ENCODE peak calls at places on chromosomes 12 and 14, in ten cellular contexts. E, S, H, U, I, Z, J, V, Y and O are unnamed samples. For H3K4me1, the result is how much of the 10 kb centered on the place peaks cover.

GRCh38 chr12:127381043-127381668 is 885.8 kb upstream of the TMEM132C start:
- DNase-seq in E (peak), S (no peak), H (no peak), U (peak), I (no peak), Z (no peak), J (peak), V (peak), Y (peak), O (no peak)

GRCh38 chr14:71244341-71244740 is 337.1 kb downstream of the PCNX1 start:
- DNase-seq in E (no peak), S (peak), H (no peak), U (no peak), I (no peak), Z (no peak), J (no peak), V (no peak), Y (no peak), O (no peak)

GRCh38 chr14:69712637-69713088 is 54.3 kb upstream of the SRSF5 start:
- DNase-seq in E (no peak), S (no peak), H (peak), U (no peak), I (peak), Z (peak), J (no peak), V (peak), Y (peak), O (peak)

GRCh38 chr14:106518054-106518943 is 991.9 kb downstream of the TMEM121 start:
- DNase-seq in E (no peak), S (no peak), H (no peak), U (no peak), I (no peak), Z (no peak), J (no peak), V (peak), Y (peak), O (no peak)

GRCh38 chr12:3728686-3729085 is 24.2 kb downstream of the CRACR2A start:
- DNase-seq in E (no peak), S (no peak), H (no peak), U (no peak), I (no peak), Z (no peak), J (no peak), V (no peak), Y (no peak), O (no peak)

GRCh38 chr12:96471368-96472040 is 17.9 kb upstream of the CFAP54 start:
- DNase-seq in E (no peak), S (peak), H (no peak), U (no peak), I (peak), Z (no peak), J (no peak), V (no peak), Y (no peak), O (no peak)

GRCh38 chr14:35754671-35755070 is 54.4 kb downstream of the RALGAPA1 start:
- DNase-seq in E (no peak), S (no peak), H (no peak), U (no peak), I (no peak), Z (no peak), J (no peak), V (no peak), Y (no peak), O (no peak)

GRCh38 chr12:24902521-24903304 is 46.2 kb downstream of the BCAT1 start:
- DNase-seq in E (no peak), S (no peak), H (no peak), U (no peak), I (no peak), Z (no peak), J (no peak), V (no peak), Y (no peak), O (no peak)

GRCh38 chr12:58916153-58916709 is 4.1 kb downstream of the LRIG3 start:
- DNase-seq in E (no peak), S (no peak), H (no peak), U (no peak), I (no peak), Z (no peak), J (no peak), V (no peak), Y (no peak), O (no peak)

GRCh38 chr12:92055877-92056276 is 89.8 kb downstream of the BTG1 start:
- DNase-seq in E (no peak), S (no peak), H (peak), U (no peak), I (no peak), Z (no peak), J (no peak), V (no peak), Y (peak), O (no peak)

GRCh38 chr12:124140889-124141550 is 153.9 kb upstream of the RFLNA start:
- DNase-seq in E (no peak), S (no peak), H (no peak), U (no peak), I (peak), Z (no peak), J (no peak), V (no peak), Y (no peak), O (no peak)

GRCh38 chr12:117125275-117125613 is 26.0 kb upstream of the TESC start:
- DNase-seq in E (no peak), S (peak), H (no peak), U (no peak), I (no peak), Z (no peak), J (no peak), V (peak), Y (no peak), O (no peak)

GRCh38 chr14:55339770-55340169 is 68.5 kb downstream of the FBXO34 start:
- DNase-seq in E (no peak), S (peak), H (no peak), U (no peak), I (no peak), Z (no peak), J (no peak), V (no peak), Y (no peak), O (no peak)

GRCh38 chr12:88993655-88994054 is 358.6 kb downstream of the DUSP6 start:
- DNase-seq in E (peak), S (peak), H (peak), U (no peak), I (peak), Z (no peak), J (peak), V (no peak), Y (no peak), O (no peak)

GRCh38 chr14:63276492-63277342 is 42.0 kb downstream of the GPHB5 start:
- DNase-seq in E (peak), S (peak), H (peak), U (no peak), I (peak), Z (no peak), J (peak), V (no peak), Y (no peak), O (no peak)

GRCh38 chr12:91043408-91043807 is 14.4 kb downstream of the KERA start:
- DNase-seq in E (no peak), S (no peak), H (no peak), U (no peak), I (no peak), Z (no peak), J (no peak), V (no peak), Y (no peak), O (no peak)

GRCh38 chr12:132052191-132052932 is 91.8 kb downstream of the DDX51 start:
- DNase-seq in E (no peak), S (no peak), H (no peak), U (no peak), I (no peak), Z (no peak), J (no peak), V (no peak), Y (no peak), O (no peak)

GRCh38 chr12:55842681-55843429 is at the start of gene MMP19:
- DNase-seq in E (no peak), S (peak), H (no peak), U (peak), I (no peak), Z (no peak), J (peak), V (no peak), Y (no peak), O (no peak)

GRCh38 chr14:85443001-85443400 is 86.9 kb upstream of the FLRT2 start:
- DNase-seq in E (no peak), S (peak), H (no peak), U (no peak), I (no peak), Z (no peak), J (no peak), V (no peak), Y (no peak), O (no peak)

GRCh38 chr12:108193922-108194321 is 64.8 kb downstream of the WSCD2 start:
- DNase-seq in E (peak), S (peak), H (peak), U (no peak), I (peak), Z (no peak), J (peak), V (peak), Y (no peak), O (no peak)

GRCh38 chr14:70976591-70976990 is 69.3 kb downstream of the PCNX1 start:
- DNase-seq in E (no peak), S (no peak), H (no peak), U (no peak), I (no peak), Z (no peak), J (no peak), V (no peak), Y (no peak), O (no peak)

GRCh38 chr14:58708004-58708403 is 70.2 kb downstream of the DACT1 start:
- DNase-seq in E (no peak), S (peak), H (no peak), U (no peak), I (no peak), Z (no peak), J (no peak), V (no peak), Y (no peak), O (no peak)

GRCh38 chr12:46556820-46557524 is 184.4 kb upstream of the SLC38A2 start:
- DNase-seq in E (peak), S (peak), H (no peak), U (no peak), I (peak), Z (no peak), J (no peak), V (no peak), Y (no peak), O (no peak)

GRCh38 chr12:107458163-107458562 is 227.4 kb upstream of the PWP1 start:
- DNase-seq in E (no peak), S (no peak), H (no peak), U (no peak), I (no peak), Z (no peak), J (no peak), V (peak), Y (no peak), O (no peak)

GRCh38 chr12:107404981-107405380 is 280.6 kb upstream of the PWP1 start:
- DNase-seq in E (peak), S (peak), H (no peak), U (no peak), I (peak), Z (no peak), J (peak), V (peak), Y (peak), O (no peak)

GRCh38 chr14:96634896-96635295 is 132.7 kb downstream of the PAPOLA start:
- DNase-seq in E (no peak), S (no peak), H (no peak), U (no peak), I (no peak), Z (no peak), J (no peak), V (no peak), Y (no peak), O (no peak)

GRCh38 chr12:23614280-23614679 is 335.2 kb downstream of the SOX5 start:
- DNase-seq in E (no peak), S (no peak), H (no peak), U (no peak), I (no peak), Z (no peak), J (no peak), V (no peak), Y (no peak), O (no peak)

GRCh38 chr12:60100150-60100549 is 504.3 kb downstream of the SLC16A7 start:
- DNase-seq in E (no peak), S (peak), H (no peak), U (no peak), I (no peak), Z (no peak), J (no peak), V (no peak), Y (no peak), O (no peak)

GRCh38 chr14:60311417-60311816 is 62.4 kb downstream of the PPM1A start:
- DNase-seq in E (no peak), S (peak), H (no peak), U (no peak), I (peak), Z (no peak), J (no peak), V (no peak), Y (no peak), O (no peak)

GRCh38 chr12:130051900-130052299 is 110.4 kb upstream of the FZD10 start:
- DNase-seq in E (no peak), S (no peak), H (no peak), U (no peak), I (no peak), Z (no peak), J (no peak), V (no peak), Y (no peak), O (no peak)

GRCh38 chr14:28515571-28515970 is 251.0 kb upstream of the FOXG1 start:
- DNase-seq in E (no peak), S (peak), H (no peak), U (no peak), I (peak), Z (no peak), J (no peak), V (no peak), Y (no peak), O (no peak)

GRCh38 chr12:102567031-102567985 is 86.9 kb upstream of the IGF1 start:
- DNase-seq in E (no peak), S (peak), H (no peak), U (no peak), I (no peak), Z (no peak), J (no peak), V (no peak), Y (no peak), O (no peak)

GRCh38 chr12:57621497-57622292 is 10.5 kb downstream of the ARHGEF25 start:
- DNase-seq in E (peak), S (peak), H (peak), U (peak), I (peak), Z (peak), J (no peak), V (peak), Y (peak), O (no peak)

GRCh38 chr12:11576104-11576503 is 73.4 kb upstream of the ETV6 start:
- DNase-seq in E (no peak), S (peak), H (no peak), U (no peak), I (peak), Z (no peak), J (no peak), V (no peak), Y (no peak), O (no peak)

GRCh38 chr12:94618995-94619695 is 31.2 kb downstream of the TMCC3 start:
- DNase-seq in E (peak), S (peak), H (no peak), U (no peak), I (peak), Z (no peak), J (no peak), V (no peak), Y (no peak), O (no peak)

GRCh38 chr12:103495783-103496456 is at the start of gene C12orf42:
- DNase-seq in E (peak), S (no peak), H (no peak), U (no peak), I (peak), Z (no peak), J (no peak), V (no peak), Y (peak), O (no peak)

GRCh38 chr14:49895480-49895879 is 2.6 kb downstream of the ARF6 start:
- DNase-seq in E (no peak), S (no peak), H (no peak), U (no peak), I (no peak), Z (no peak), J (no peak), V (no peak), Y (no peak), O (no peak)
- TF ChIP-seq POLR2A in E (no peak), S (no peak), H (no peak), U (no peak), I (peak), Z (no peak), J (no peak), V (no peak), Y (no peak), O (no peak)

DNA sequence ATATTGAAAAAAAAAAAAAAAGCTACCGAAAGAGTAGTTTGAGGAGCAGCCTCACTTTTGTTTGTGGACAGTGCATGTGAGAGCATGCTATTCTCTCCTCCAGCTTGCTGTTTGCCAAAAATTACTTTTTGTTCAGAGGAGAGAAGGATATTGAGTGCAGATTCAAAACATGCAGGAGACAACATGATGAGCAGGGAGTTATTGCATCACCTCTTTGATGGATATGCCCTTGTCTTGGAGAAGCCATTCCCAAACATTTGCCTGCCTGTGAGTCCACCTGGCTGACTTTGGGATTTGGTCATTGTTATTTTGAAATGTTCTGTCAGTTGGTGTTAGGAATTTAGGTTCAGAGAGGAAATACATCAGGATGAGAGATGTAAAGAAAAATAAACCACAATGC is 2.4 kb downstream of the C12orf75 start:
- DNase-seq in E (no peak), S (no peak), H (no peak), U (no peak), I (no peak), Z (no peak), J (no peak), V (no peak), Y (no peak), O (no peak)
- H3K4me3 ChIP-seq in E (no peak), S (no peak), H (no peak), U (no peak), I (no peak), Z (no peak), J (no peak), V (no peak), Y (no peak), O (no peak)

GRCh38 chr14:74299061-74299545 is 3.6 kb downstream of the ABCD4 start:
- DNase-seq in E (peak), S (peak), H (no peak), U (no peak), I (peak), Z (peak), J (no peak), V (peak), Y (no peak), O (no peak)

GRCh38 chr14:74302634-74303569 is at the start of gene ABCD4:
- DNase-seq in E (peak), S (peak), H (peak), U (peak), I (peak), Z (peak), J (peak), V (peak), Y (peak), O (peak)

GRCh38 chr14:74301594-74302159 is 1.1 kb downstream of the ABCD4 start:
- DNase-seq in E (no peak), S (no peak), H (no peak), U (no peak), I (no peak), Z (no peak), J (no peak), V (no peak), Y (no peak), O (no peak)

GRCh38 chr14:74302160-74302628 is 540 bp downstream of the ABCD4 start:
- DNase-seq in E (no peak), S (peak), H (no peak), U (no peak), I (peak), Z (no peak), J (peak), V (no peak), Y (no peak), O (no peak)
- H3K4me1 ChIP-seq in E (under half), S (under half), H (under half), U (under half), I (under half), Z (under half), J (under half), V (under half), Y (under half), O (under half)

GRCh38 chr12:53047221-53048032 is 2.4 kb upstream of the TNS2 start:
- DNase-seq in E (no peak), S (peak), H (peak), U (peak), I (peak), Z (peak), J (peak), V (peak), Y (peak), O (peak)
- TF ChIP-seq POLR2A in E (peak), S (no peak), H (peak), U (peak), I (no peak), Z (peak), J (no peak), V (peak), Y (peak), O (peak)

DNA sequence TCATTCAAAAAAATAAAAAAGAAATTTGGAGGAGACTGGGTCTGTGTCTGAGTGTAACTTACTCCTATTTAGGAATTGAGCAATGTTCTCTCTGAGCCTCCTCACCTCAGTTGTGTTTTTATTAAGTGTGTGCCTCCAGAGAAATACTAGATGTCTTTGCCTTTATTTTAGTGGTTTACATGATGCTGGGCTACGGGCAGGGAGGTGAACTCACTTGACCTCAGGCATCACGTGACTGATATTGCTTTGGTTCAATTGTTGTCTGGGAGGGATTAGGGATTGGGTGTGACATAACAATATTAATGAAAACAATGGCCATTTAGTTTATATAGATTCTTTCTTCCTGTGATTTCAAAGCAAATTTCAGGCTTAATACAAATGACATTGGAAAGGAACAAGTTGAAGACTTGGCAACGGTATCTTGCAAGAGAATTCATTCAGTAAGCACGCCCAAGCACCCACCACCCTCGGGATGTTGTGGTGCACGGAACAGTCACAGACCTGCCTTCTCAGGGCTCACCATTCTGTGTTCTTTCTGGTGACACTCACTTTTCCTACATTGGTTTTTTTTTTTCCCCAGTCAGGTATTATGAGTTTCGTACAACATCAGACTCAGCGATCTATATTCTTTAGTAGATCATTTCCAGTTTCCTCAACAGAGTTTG is 77.5 kb downstream of the BMP4 start:
- DNase-seq in E (no peak), S (no peak), H (no peak), U (no peak), I (peak), Z (peak), J (no peak), V (no peak), Y (no peak), O (no peak)
- H3K4me3 ChIP-seq in E (no peak), S (no peak), H (no peak), U (no peak), I (no peak), Z (no peak), J (no peak), V (no peak), Y (no peak), O (no peak)

DNA sequence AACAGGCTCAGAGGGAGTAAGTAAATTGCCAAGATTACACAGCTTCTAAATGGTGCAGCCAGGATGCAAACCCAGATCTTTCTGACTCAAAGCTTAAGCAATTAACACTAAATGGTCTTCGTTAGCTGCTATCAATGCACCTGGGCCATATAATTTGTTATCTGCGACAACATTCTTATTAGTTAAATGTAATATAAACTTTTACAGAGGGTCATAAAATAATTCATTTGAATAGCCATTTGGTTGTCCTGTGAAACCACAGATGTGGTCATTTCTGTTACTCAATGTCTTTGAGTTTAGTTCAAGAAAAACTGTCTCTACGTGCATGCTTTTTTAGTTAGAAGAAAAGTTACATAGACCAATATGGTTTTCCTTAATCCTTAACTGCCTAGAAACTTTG is 22.1 kb upstream of the NAP1L1 start:
- DNase-seq in E (no peak), S (no peak), H (no peak), U (no peak), I (no peak), Z (no peak), J (no peak), V (no peak), Y (no peak), O (no peak)
- H3K4me1 ChIP-seq in E (under half), S (under half), H (under half), U (under half), I (under half), Z (under half), J (under half), V (under half), Y (under half), O (under half)